ENCODE peak calls at places on chromosomes 13 and 19, in five cellular contexts. F is progenitor cell of endocrine pancreas, M is fibroblast of the conjunctiva, L is NCI-H1092, T is cardiac fibroblast. H is an unnamed sample.
A peak's percentile ranks its signal among the peaks of the same experiment; 100 is the strongest.

GRCh38 chr13:71051573-71051972 is 815.4 kb downstream of the DACH1 start:
- DNase-seq in F (no peak), M (no peak), L (no peak), T (no peak), H (no peak)

GRCh38 chr19:48258350-48258749 is 2.6 kb upstream of the CARD8 start:
- DNase-seq in F (no peak), M (no peak), L (no peak), T (peak; percentile 35), H (no peak)

GRCh38 chr13:95128045-95128643 is 173.1 kb downstream of the ABCC4 start:
- DNase-seq in F (no peak), M (no peak), L (no peak), T (no peak), H (no peak)

GRCh38 chr19:19131989-19132388 is 6.3 kb downstream of the TMEM161A start:
- DNase-seq in F (no peak), M (no peak), L (no peak), T (no peak), H (no peak)

GRCh38 chr19:8361921-8362793 is 1.8 kb upstream of the ANGPTL4 start:
- DNase-seq in F (no peak), M (peak; percentile 97), L (peak; percentile 48), T (peak; percentile 99), H (peak; percentile 80)

GRCh38 chr19:39645800-39646411 is 9.8 kb upstream of the LGALS16 start:
- DNase-seq in F (peak; percentile 35), M (no peak), L (no peak), T (peak; percentile 31), H (no peak)

GRCh38 chr19:6528544-6529121 is 2.2 kb upstream of the TNFSF9 start:
- DNase-seq in F (no peak), M (no peak), L (no peak), T (peak; percentile 52), H (no peak)

GRCh38 chr19:489418-490196 is 6.7 kb upstream of the MADCAM1 start:
- DNase-seq in F (no peak), M (no peak), L (no peak), T (peak; percentile 42), H (no peak)

GRCh38 chr19:50657672-50658437 is 8.6 kb downstream of the C19orf81 start:
- DNase-seq in F (peak; percentile 85), M (peak; percentile 93), L (peak; percentile 96), T (peak; percentile 99), H (no peak)

GRCh38 chr19:41753159-41753558 is 2.2 kb upstream of the CEACAM6 start:
- DNase-seq in F (no peak), M (no peak), L (no peak), T (peak; percentile 18), H (no peak)

GRCh38 chr19:19493841-19494546 is 21.4 kb downstream of the TSSK6 start:
- DNase-seq in F (no peak), M (no peak), L (no peak), T (no peak), H (no peak)

GRCh38 chr19:4431808-4432674 is 25.6 kb downstream of the UBXN6 start:
- DNase-seq in F (no peak), M (no peak), L (no peak), T (no peak), H (no peak)

GRCh38 chr13:25286969-25287961 is at the start of gene MTMR6:
- DNase-seq in F (peak; percentile 95), M (peak; percentile 77), L (peak; percentile 91), T (peak; percentile 93), H (peak; percentile 72)

GRCh38 chr13:113918981-113919646 is 54.8 kb downstream of the C13orf46 start:
- DNase-seq in F (no peak), M (no peak), L (no peak), T (no peak), H (no peak)

GRCh38 chr13:113155201-113155600 is 3.2 kb upstream of the PROZ start:
- DNase-seq in F (no peak), M (no peak), L (no peak), T (no peak), H (no peak)

GRCh38 chr19:28289294-28290063 is 923.5 kb downstream of the UQCRFS1 start:
- DNase-seq in F (no peak), M (no peak), L (peak; percentile 88), T (peak; percentile 51), H (no peak)

GRCh38 chr13:58080806-58081205 is 449.3 kb downstream of the PCDH17 start:
- DNase-seq in F (no peak), M (no peak), L (no peak), T (no peak), H (no peak)

GRCh38 chr13:99981115-99982020 is at the start of gene ZIC2:
- DNase-seq in F (no peak), M (peak; percentile 35), L (peak; percentile 89), T (no peak), H (no peak)

GRCh38 chr13:53200498-53201453 is 172.2 kb downstream of the OLFM4 start:
- DNase-seq in F (peak; percentile 73), M (peak; percentile 2), L (no peak), T (no peak), H (no peak)

GRCh38 chr19:11067356-11068113 is 21.7 kb upstream of the LDLR start:
- DNase-seq in F (no peak), M (no peak), L (no peak), T (no peak), H (no peak)

GRCh38 chr13:113806526-113806925 is 47.5 kb downstream of the TMEM255B start:
- DNase-seq in F (no peak), M (no peak), L (no peak), T (no peak), H (no peak)

GRCh38 chr13:95573226-95573625 is 20.7 kb downstream of the CLDN10 start:
- DNase-seq in F (no peak), M (no peak), L (no peak), T (peak; percentile 48), H (no peak)